ENCODE peak calls at places on chromosomes 13 and 19, in five cellular contexts. H, L, A, M and K are unnamed samples.

GRCh38 chr13:29428310-29428991 is 167.0 kb downstream of the SLC7A1 start:
- DNase-seq in L (peak), H (peak), M (no peak), A (no peak), K (no peak)

GRCh38 chr13:40217675-40218074 is 448.8 kb downstream of the FOXO1 start:
- DNase-seq in L (no peak), A (no peak), H (no peak), M (no peak), K (no peak)

GRCh38 chr13:20902438-20903163 is at the start of gene XPO4:
- DNase-seq in A (peak), H (peak), L (peak), M (peak), K (peak)

GRCh38 chr19:49533551-49534488 is 6.0 kb downstream of the RCN3 start:
- DNase-seq in H (peak), M (peak), L (peak), A (peak), K (peak)

GRCh38 chr13:41384749-41385503 is 72.4 kb upstream of the RGCC start:
- DNase-seq in A (peak), L (no peak), M (no peak), H (peak), K (peak)

GRCh38 chr19:40907968-40908735 is 26.1 kb upstream of the CYP2A7 start:
- DNase-seq in A (no peak), M (no peak), H (no peak), L (peak), K (no peak)

GRCh38 chr13:43787998-43788397 is 1.2 kb upstream of the ENOX1 start:
- DNase-seq in M (no peak), A (peak), H (peak), L (no peak), K (peak)

GRCh38 chr19:47363758-47364529 is 14.8 kb downstream of the DHX34 start:
- DNase-seq in A (peak), H (peak), M (no peak), L (no peak), K (no peak)

GRCh38 chr13:35714096-35714495 is 237.6 kb upstream of the MAB21L1 start:
- DNase-seq in L (no peak), H (no peak), M (no peak), A (no peak), K (no peak)

GRCh38 chr13:46598140-46598819 is 45.3 kb downstream of the LRCH1 start:
- DNase-seq in M (no peak), L (no peak), H (peak), A (no peak), K (no peak)

GRCh38 chr13:48094404-48094780 is 512 bp downstream of the MED4 start:
- DNase-seq in H (no peak), M (no peak), A (peak), L (no peak), K (peak)

GRCh38 chr13:92843549-92843948 is 383.1 kb upstream of the GPC6 start:
- DNase-seq in A (peak), H (peak), L (no peak), M (no peak), K (peak)

GRCh38 chr13:112510002-112510780 is 77.8 kb downstream of the TUBGCP3 start:
- DNase-seq in H (peak), M (no peak), L (no peak), A (peak), K (peak)

GRCh38 chr13:23643828-23644419 is 73.7 kb downstream of the TNFRSF19 start:
- DNase-seq in H (no peak), M (no peak), L (no peak), A (no peak), K (no peak)

GRCh38 chr13:98571955-98572662 is 4.8 kb downstream of the STK24 start:
- DNase-seq in H (peak), L (no peak), A (peak), M (peak), K (peak)

GRCh38 chr13:113407531-113408393 is 43.8 kb upstream of the GRTP1 start:
- DNase-seq in M (no peak), A (no peak), L (peak), H (peak), K (no peak)

GRCh38 chr19:5293607-5294089 is 47.0 kb downstream of the PTPRS start:
- DNase-seq in M (no peak), H (peak), L (no peak), A (peak), K (peak)

GRCh38 chr13:42369071-42369795 is 97.3 kb downstream of the AKAP11 start:
- DNase-seq in A (no peak), H (no peak), L (no peak), M (no peak), K (no peak)

GRCh38 chr19:5949792-5950305 is 28.1 kb downstream of the RANBP3 start:
- DNase-seq in L (peak), H (no peak), M (no peak), A (no peak), K (no peak)

GRCh38 chr19:36032251-36033104 is at the start of gene CLIP3:
- DNase-seq in M (peak), A (peak), L (peak), H (peak), K (peak)

GRCh38 chr19:15869109-15869555 is 28.7 kb downstream of the CYP4F2 start:
- DNase-seq in H (peak), L (no peak), A (peak), M (peak), K (peak)

GRCh38 chr19:49492573-49493411 is 3.4 kb upstream of the RPS11 start:
- DNase-seq in M (no peak), H (peak), A (no peak), L (no peak), K (peak)

GRCh38 chr19:16449330-16449961 is 22.3 kb downstream of the EPS15L1 start:
- DNase-seq in M (no peak), H (peak), L (no peak), A (no peak), K (no peak)

GRCh38 chr19:1214862-1215731 is 9.5 kb downstream of the STK11 start:
- DNase-seq in H (no peak), M (no peak), A (no peak), L (peak), K (no peak)

GRCh38 chr13:38093425-38093824 is 223.9 kb upstream of the TRPC4 start:
- DNase-seq in H (no peak), L (no peak), A (no peak), M (no peak), K (no peak)

GRCh38 chr13:99414048-99414995 is 87.0 kb upstream of the TM9SF2 start:
- DNase-seq in H (no peak), A (no peak), M (no peak), L (no peak), K (no peak)

GRCh38 chr13:36818483-36819063 is 449 bp upstream of the RFXAP start:
- DNase-seq in L (no peak), H (no peak), M (no peak), A (no peak), K (peak)

GRCh38 chr13:65965496-65965895 is 1264.6 kb downstream of the PCDH9 start:
- DNase-seq in A (peak), M (no peak), L (no peak), H (peak), K (peak)

GRCh38 chr19:10010939-10011338 is 635 bp upstream of the COL5A3 start:
- DNase-seq in M (no peak), H (no peak), L (no peak), A (no peak), K (no peak)

GRCh38 chr19:4149518-4150288 is 3.7 kb upstream of the CREB3L3 start:
- DNase-seq in L (no peak), A (no peak), M (peak), H (no peak), K (peak)

GRCh38 chr19:27733551-27734266 is 1479.2 kb downstream of the UQCRFS1 start:
- DNase-seq in L (no peak), A (no peak), M (no peak), H (no peak), K (no peak)

GRCh38 chr19:1038995-1039645 is 787 bp upstream of the ABCA7 start:
- DNase-seq in A (peak), M (no peak), H (no peak), L (no peak), K (no peak)

GRCh38 chr19:44496711-44497110 is 3.6 kb downstream of the ZNF180 start:
- DNase-seq in H (no peak), M (no peak), L (no peak), A (no peak), K (no peak)

GRCh38 chr19:44498988-44499387 is 1.3 kb downstream of the ZNF180 start:
- DNase-seq in M (no peak), H (no peak), A (no peak), L (no peak), K (no peak)

GRCh38 chr19:44499559-44499958 is 763 bp downstream of the ZNF180 start:
- DNase-seq in H (no peak), A (no peak), L (no peak), M (no peak), K (no peak)

GRCh38 chr19:44499962-44500949 is at the start of gene ZNF180:
- DNase-seq in H (peak), M (peak), L (peak), A (peak), K (peak)
- TF ChIP-seq CTCF in H (peak), M (peak), L (peak), A (peak), K (peak)

GRCh38 chr19:19427935-19428334 is 22.5 kb downstream of the GATAD2A start:
- DNase-seq in M (no peak), H (no peak), L (no peak), A (no peak), K (no peak)

GRCh38 chr19:19427302-19427701 is 21.8 kb downstream of the GATAD2A start:
- DNase-seq in M (no peak), L (no peak), H (no peak), A (no peak), K (no peak)

GRCh38 chr19:19426799-19427198 is 21.3 kb downstream of the GATAD2A start:
- DNase-seq in A (no peak), H (no peak), L (no peak), M (no peak), K (no peak)

GRCh38 chr19:19425170-19425875 is 19.8 kb downstream of the GATAD2A start:
- DNase-seq in M (no peak), H (no peak), A (no peak), L (no peak), K (no peak)

GRCh38 chr19:19426216-19426615 is 20.7 kb downstream of the GATAD2A start:
- DNase-seq in L (no peak), M (no peak), H (no peak), A (no peak), K (peak)
- TF ChIP-seq CTCF in L (no peak), M (no peak), H (no peak), A (no peak), K (no peak)

GRCh38 chr13:58963321-58963720 is 1200.4 kb downstream of the DIAPH3 start:
- DNase-seq in H (peak), A (no peak), M (no peak), L (no peak), K (no peak)

GRCh38 chr13:58955546-58956385 is 1208.0 kb downstream of the DIAPH3 start:
- DNase-seq in L (no peak), A (no peak), H (no peak), M (no peak), K (no peak)

GRCh38 chr13:58964048-58964447 is 1199.7 kb downstream of the DIAPH3 start:
- DNase-seq in A (no peak), H (no peak), M (no peak), L (no peak), K (no peak)

GRCh38 chr13:58960909-58961308 is 1202.8 kb downstream of the DIAPH3 start:
- DNase-seq in L (no peak), H (peak), M (no peak), A (no peak), K (peak)
- TF ChIP-seq CTCF in L (peak), H (peak), M (no peak), A (no peak), K (no peak)

DNA sequence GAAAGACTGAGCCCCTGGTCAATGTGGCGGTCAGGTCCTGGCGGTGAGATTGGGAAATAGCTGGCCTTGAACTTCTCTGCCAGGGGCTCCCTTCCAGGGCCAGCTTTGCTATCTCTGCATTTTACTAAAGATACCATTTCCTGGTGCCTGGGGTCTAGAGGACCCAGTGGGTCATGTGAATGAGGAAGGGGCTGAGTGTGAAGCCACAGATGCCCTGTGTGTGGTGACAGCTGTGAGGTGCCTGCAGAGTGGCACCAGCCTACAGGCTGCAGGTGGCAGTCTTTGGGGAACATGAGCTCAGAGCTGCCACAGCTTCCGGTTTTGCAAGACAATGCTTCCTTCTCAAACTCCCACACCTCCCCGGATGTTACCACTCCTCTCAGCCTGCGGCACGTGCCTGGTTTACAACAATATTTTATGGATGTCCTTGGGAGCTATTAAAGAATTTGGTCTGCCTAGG is 5.2 kb upstream of the MLNR start:
- DNase-seq in L (peak), H (peak), A (no peak), M (peak), K (no peak)
- TF ChIP-seq CTCF in L (no peak), H (no peak), A (no peak), M (no peak), K (no peak)

DNA sequence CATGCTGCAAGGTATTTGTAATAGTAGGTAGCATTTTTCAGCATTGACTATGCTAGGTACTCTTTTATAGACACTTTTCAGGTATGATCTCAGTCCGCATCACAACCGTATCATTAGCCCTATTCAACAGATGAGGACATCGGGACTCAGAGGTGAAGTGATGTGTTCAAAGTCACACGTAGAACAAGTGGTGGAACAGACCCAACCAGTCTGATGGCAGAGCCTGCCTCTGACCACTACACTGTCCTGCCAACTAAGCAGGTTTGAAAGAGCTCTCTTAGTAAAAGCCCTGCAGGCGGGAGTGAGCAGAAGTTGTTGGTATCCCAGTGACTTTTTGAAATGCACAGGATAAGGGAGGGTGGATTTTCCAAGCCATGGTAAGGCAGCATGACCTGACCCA is 20.2 kb downstream of the PAF1 start:
- DNase-seq in A (no peak), M (no peak), H (no peak), L (no peak), K (no peak)
- TF ChIP-seq CTCF in A (no peak), M (no peak), H (no peak), L (no peak), K (no peak)

DNA sequence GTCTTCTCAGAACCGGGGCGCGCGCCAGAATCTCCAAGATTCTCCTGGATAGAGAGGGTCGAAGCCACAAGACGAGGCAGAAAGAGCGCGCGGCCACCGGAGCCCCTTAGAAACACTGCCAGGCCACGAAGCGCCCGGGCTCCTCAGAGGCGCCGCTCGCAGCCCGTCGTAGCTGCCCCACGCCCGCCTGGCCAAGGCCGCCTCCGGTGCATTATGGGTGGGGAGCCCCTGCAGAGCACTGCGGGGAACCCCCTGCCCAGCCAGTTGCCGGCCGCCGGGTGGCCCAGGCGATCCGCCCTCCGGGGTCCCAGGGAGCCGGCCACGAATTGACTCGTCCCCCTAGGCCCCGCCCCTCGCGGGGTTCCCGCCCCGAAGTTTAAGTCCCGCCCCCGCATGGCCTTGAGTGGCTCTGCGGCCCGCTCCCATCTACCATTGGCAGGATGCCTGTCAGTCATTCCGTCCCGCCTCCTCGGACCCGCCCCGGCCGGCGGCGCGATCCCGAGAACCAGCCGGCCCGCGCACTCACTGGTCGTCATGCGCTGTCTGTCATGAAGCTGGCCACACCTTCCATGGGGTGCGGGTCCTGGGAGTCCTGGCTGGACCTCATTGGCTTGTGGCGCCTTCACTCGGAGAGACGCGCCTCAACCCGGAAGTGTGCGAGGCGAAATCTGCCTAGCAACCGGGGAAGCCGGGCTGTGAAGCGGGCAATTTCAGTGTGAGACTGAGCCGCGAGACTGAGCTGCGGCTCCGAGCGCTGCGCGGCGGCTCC is 20.2 kb upstream of the GATAD2A start:
- DNase-seq in M (peak), L (peak), A (peak), H (peak), K (peak)
- TF ChIP-seq CTCF in M (no peak), L (no peak), A (no peak), H (peak), K (peak)

GRCh38 chr19:55340784-55341147 is 1.1 kb downstream of the KMT5C start:
- DNase-seq in M (peak), L (no peak), A (no peak), H (no peak), K (no peak)
- TF ChIP-seq CTCF in M (no peak), L (no peak), A (no peak), H (no peak), K (no peak)